ENCODE peak calls at places on chromosomes 5 and 9, in nine cellular contexts. One of them, this sample, is unnamed.

GRCh38 chr5:143985832-143986485 is 174.0 kb downstream of the HMHB1 start:
- DNase-seq in CD8-positive, alpha-beta T cell: no peak
- DNase-seq in lung: no peak
- DNase-seq in stomach: no peak
- DNase-seq in MM.1S: no peak
- DNase-seq in fibroblast of lung: peak; percentile 91
- DNase-seq in effector memory CD4-positive, alpha-beta T cell: no peak
- DNase-seq in naive thymus-derived CD4-positive, alpha-beta T cell: no peak
- DNase-seq in spleen: no peak
- DNase-seq in this sample: peak; percentile 3

GRCh38 chr5:31664566-31664965 is 25.6 kb downstream of the PDZD2 start:
- DNase-seq in effector memory CD4-positive, alpha-beta T cell: no peak
- DNase-seq in naive thymus-derived CD4-positive, alpha-beta T cell: no peak
- DNase-seq in stomach: no peak
- DNase-seq in CD8-positive, alpha-beta T cell: no peak
- DNase-seq in MM.1S: peak; percentile 13
- DNase-seq in lung: no peak
- DNase-seq in fibroblast of lung: peak; percentile 67
- DNase-seq in spleen: no peak
- DNase-seq in this sample: peak; percentile 51

GRCh38 chr9:110588296-110588695 is 8.8 kb upstream of the SVEP1 start:
- DNase-seq in naive thymus-derived CD4-positive, alpha-beta T cell: no peak
- DNase-seq in fibroblast of lung: no peak
- DNase-seq in CD8-positive, alpha-beta T cell: no peak
- DNase-seq in spleen: no peak
- DNase-seq in stomach: no peak
- DNase-seq in MM.1S: no peak
- DNase-seq in lung: no peak
- DNase-seq in effector memory CD4-positive, alpha-beta T cell: no peak
- DNase-seq in this sample: no peak

GRCh38 chr5:132655821-132656773 is 1.9 kb upstream of the IL13 start:
- DNase-seq in fibroblast of lung: peak; percentile 34
- DNase-seq in MM.1S: no peak
- DNase-seq in lung: no peak
- DNase-seq in effector memory CD4-positive, alpha-beta T cell: no peak
- DNase-seq in naive thymus-derived CD4-positive, alpha-beta T cell: no peak
- DNase-seq in spleen: no peak
- DNase-seq in CD8-positive, alpha-beta T cell: no peak
- DNase-seq in stomach: peak; percentile 27
- DNase-seq in this sample: peak; percentile 32

GRCh38 chr9:33750307-33750838 is 45.0 kb upstream of the PRSS3 start:
- DNase-seq in MM.1S: no peak
- DNase-seq in spleen: no peak
- DNase-seq in CD8-positive, alpha-beta T cell: no peak
- DNase-seq in effector memory CD4-positive, alpha-beta T cell: no peak
- DNase-seq in stomach: peak; percentile 41
- DNase-seq in lung: no peak
- DNase-seq in naive thymus-derived CD4-positive, alpha-beta T cell: no peak
- DNase-seq in fibroblast of lung: peak; percentile 22
- DNase-seq in this sample: no peak

GRCh38 chr9:136561779-136562178 is 15.9 kb upstream of the NOTCH1 start:
- DNase-seq in MM.1S: no peak
- DNase-seq in CD8-positive, alpha-beta T cell: no peak
- DNase-seq in effector memory CD4-positive, alpha-beta T cell: no peak
- DNase-seq in fibroblast of lung: no peak
- DNase-seq in stomach: no peak
- DNase-seq in naive thymus-derived CD4-positive, alpha-beta T cell: no peak
- DNase-seq in lung: no peak
- DNase-seq in spleen: no peak
- DNase-seq in this sample: no peak

GRCh38 chr9:859251-859650 is 17.8 kb downstream of the DMRT1 start:
- DNase-seq in MM.1S: no peak
- DNase-seq in CD8-positive, alpha-beta T cell: no peak
- DNase-seq in naive thymus-derived CD4-positive, alpha-beta T cell: no peak
- DNase-seq in spleen: no peak
- DNase-seq in effector memory CD4-positive, alpha-beta T cell: no peak
- DNase-seq in fibroblast of lung: no peak
- DNase-seq in lung: no peak
- DNase-seq in stomach: no peak
- DNase-seq in this sample: no peak

GRCh38 chr9:76459691-76460635 is 981 bp downstream of the GCNT1 start:
- DNase-seq in effector memory CD4-positive, alpha-beta T cell: no peak
- DNase-seq in MM.1S: peak; percentile 36
- DNase-seq in spleen: peak; percentile 84
- DNase-seq in naive thymus-derived CD4-positive, alpha-beta T cell: no peak
- DNase-seq in CD8-positive, alpha-beta T cell: no peak
- DNase-seq in lung: no peak
- DNase-seq in stomach: peak; percentile 58
- DNase-seq in fibroblast of lung: peak; percentile 74
- DNase-seq in this sample: peak; percentile 23

GRCh38 chr9:133981589-133981957 is 10.6 kb downstream of the VAV2 start:
- DNase-seq in MM.1S: no peak
- DNase-seq in spleen: peak; percentile 42
- DNase-seq in CD8-positive, alpha-beta T cell: no peak
- DNase-seq in naive thymus-derived CD4-positive, alpha-beta T cell: no peak
- DNase-seq in lung: no peak
- DNase-seq in fibroblast of lung: no peak
- DNase-seq in effector memory CD4-positive, alpha-beta T cell: no peak
- DNase-seq in stomach: no peak
- DNase-seq in this sample: no peak

GRCh38 chr5:90421136-90421535 is 11.6 kb upstream of the CETN3 start:
- DNase-seq in lung: no peak
- DNase-seq in CD8-positive, alpha-beta T cell: no peak
- DNase-seq in MM.1S: no peak
- DNase-seq in naive thymus-derived CD4-positive, alpha-beta T cell: no peak
- DNase-seq in effector memory CD4-positive, alpha-beta T cell: no peak
- DNase-seq in fibroblast of lung: no peak
- DNase-seq in stomach: peak; percentile 29
- DNase-seq in spleen: no peak
- DNase-seq in this sample: no peak

GRCh38 chr5:174755103-174755502 is 30.7 kb downstream of the MSX2 start:
- DNase-seq in naive thymus-derived CD4-positive, alpha-beta T cell: no peak
- DNase-seq in lung: no peak
- DNase-seq in stomach: no peak
- DNase-seq in MM.1S: no peak
- DNase-seq in effector memory CD4-positive, alpha-beta T cell: no peak
- DNase-seq in CD8-positive, alpha-beta T cell: no peak
- DNase-seq in spleen: no peak
- DNase-seq in fibroblast of lung: peak; percentile 22
- DNase-seq in this sample: peak; percentile 22

GRCh38 chr5:174745495-174745894 is 21.1 kb downstream of the MSX2 start:
- DNase-seq in lung: no peak
- DNase-seq in naive thymus-derived CD4-positive, alpha-beta T cell: no peak
- DNase-seq in effector memory CD4-positive, alpha-beta T cell: no peak
- DNase-seq in stomach: no peak
- DNase-seq in spleen: no peak
- DNase-seq in MM.1S: no peak
- DNase-seq in CD8-positive, alpha-beta T cell: no peak
- DNase-seq in fibroblast of lung: no peak
- DNase-seq in this sample: no peak

GRCh38 chr5:174750720-174751119 is 26.3 kb downstream of the MSX2 start:
- DNase-seq in CD8-positive, alpha-beta T cell: no peak
- DNase-seq in stomach: no peak
- DNase-seq in spleen: no peak
- DNase-seq in MM.1S: no peak
- DNase-seq in fibroblast of lung: peak; percentile 76
- DNase-seq in effector memory CD4-positive, alpha-beta T cell: no peak
- DNase-seq in naive thymus-derived CD4-positive, alpha-beta T cell: no peak
- DNase-seq in lung: no peak
- DNase-seq in this sample: peak; percentile 17

GRCh38 chr5:174752121-174752520 is 27.7 kb downstream of the MSX2 start:
- DNase-seq in lung: no peak
- DNase-seq in CD8-positive, alpha-beta T cell: no peak
- DNase-seq in spleen: no peak
- DNase-seq in MM.1S: no peak
- DNase-seq in stomach: no peak
- DNase-seq in effector memory CD4-positive, alpha-beta T cell: no peak
- DNase-seq in fibroblast of lung: no peak
- DNase-seq in naive thymus-derived CD4-positive, alpha-beta T cell: no peak
- DNase-seq in this sample: no peak

DNA sequence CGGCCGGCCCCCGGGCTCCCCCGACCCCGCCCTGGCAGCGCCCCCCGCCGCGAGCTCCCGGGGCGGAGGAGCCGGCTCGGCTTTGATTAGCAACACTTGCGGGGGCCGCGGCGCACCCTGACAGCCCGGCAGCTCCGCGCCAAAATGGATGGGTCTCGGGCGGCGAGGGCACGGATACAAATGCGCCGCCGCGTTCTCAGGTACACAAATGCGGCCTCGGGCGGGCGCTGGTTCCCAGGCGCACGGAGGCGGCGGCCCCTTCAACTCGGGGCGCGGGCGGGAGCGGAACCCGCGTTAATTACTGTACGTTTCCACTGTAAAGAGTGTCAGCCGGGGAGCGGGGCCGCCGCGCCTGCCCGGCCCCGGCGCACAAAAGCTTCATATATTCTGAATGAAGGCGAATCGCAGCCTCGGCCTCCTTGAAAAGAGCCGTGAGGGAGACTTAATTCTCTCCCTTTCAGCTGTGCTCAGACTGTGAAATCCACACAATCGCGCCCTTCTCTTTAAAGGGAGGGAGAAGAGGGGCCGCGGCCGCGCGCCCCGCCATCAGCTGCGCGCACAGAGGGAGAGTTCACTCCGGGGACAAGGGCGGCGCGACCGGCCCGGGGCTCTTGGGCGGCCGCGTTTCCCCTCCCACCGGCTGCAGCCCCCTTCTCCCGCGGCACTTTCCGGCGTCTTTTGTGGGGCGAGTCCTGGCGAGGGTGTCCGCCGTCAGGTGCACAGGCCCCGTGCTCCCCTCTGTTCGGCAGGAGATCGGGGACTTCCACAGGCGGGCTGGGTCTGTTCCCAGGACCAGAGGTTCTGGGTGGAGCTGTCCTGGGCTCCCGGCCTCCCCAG is 27.0 kb downstream of the MSX2 start:
- DNase-seq in lung: no peak
- DNase-seq in MM.1S: no peak
- DNase-seq in stomach: no peak
- DNase-seq in CD8-positive, alpha-beta T cell: no peak
- DNase-seq in effector memory CD4-positive, alpha-beta T cell: no peak
- DNase-seq in spleen: no peak
- DNase-seq in naive thymus-derived CD4-positive, alpha-beta T cell: no peak
- DNase-seq in fibroblast of lung: peak; percentile 33
- DNase-seq in this sample: peak; percentile 20
- H3K4me3 ChIP-seq in lung: no peak overlapping the region
- H3K4me3 ChIP-seq in MM.1S: no peak overlapping the region
- H3K4me3 ChIP-seq in stomach: peak overlapping the region; percentile 14
- H3K4me3 ChIP-seq in CD8-positive, alpha-beta T cell: no peak overlapping the region
- H3K4me3 ChIP-seq in effector memory CD4-positive, alpha-beta T cell: no peak overlapping the region
- H3K4me3 ChIP-seq in spleen: peak overlapping the region; percentile 12
- H3K4me3 ChIP-seq in naive thymus-derived CD4-positive, alpha-beta T cell: no peak overlapping the region
- H3K4me3 ChIP-seq in fibroblast of lung: peak overlapping the region; percentile 41
- H3K4me3 ChIP-seq in this sample: peak overlapping the region; percentile 39

GRCh38 chr9:114505187-114506081 is at the start of gene WHRN:
- DNase-seq in spleen: peak; percentile 97
- DNase-seq in MM.1S: peak; percentile 95
- DNase-seq in lung: peak; percentile 93
- DNase-seq in stomach: peak; percentile 95
- DNase-seq in naive thymus-derived CD4-positive, alpha-beta T cell: peak; percentile 80
- DNase-seq in effector memory CD4-positive, alpha-beta T cell: peak; percentile 92
- DNase-seq in fibroblast of lung: peak; percentile 85
- DNase-seq in CD8-positive, alpha-beta T cell: peak; percentile 88
- DNase-seq in this sample: peak; percentile 94
- H3K27ac ChIP-seq in spleen: peak within 1 kb of the TSS; percentile 86
- H3K27ac ChIP-seq in MM.1S: peak within 1 kb of the TSS; percentile 81
- H3K27ac ChIP-seq in lung: no peak within 1 kb of the TSS
- H3K27ac ChIP-seq in stomach: peak within 1 kb of the TSS; percentile 71
- H3K27ac ChIP-seq in naive thymus-derived CD4-positive, alpha-beta T cell: peak within 1 kb of the TSS; percentile 57
- H3K27ac ChIP-seq in effector memory CD4-positive, alpha-beta T cell: peak within 1 kb of the TSS; percentile 40
- H3K27ac ChIP-seq in fibroblast of lung: peak within 1 kb of the TSS; percentile 64
- H3K27ac ChIP-seq in CD8-positive, alpha-beta T cell: peak within 1 kb of the TSS; percentile 45
- H3K27ac ChIP-seq in this sample: peak within 1 kb of the TSS; percentile 62

DNA sequence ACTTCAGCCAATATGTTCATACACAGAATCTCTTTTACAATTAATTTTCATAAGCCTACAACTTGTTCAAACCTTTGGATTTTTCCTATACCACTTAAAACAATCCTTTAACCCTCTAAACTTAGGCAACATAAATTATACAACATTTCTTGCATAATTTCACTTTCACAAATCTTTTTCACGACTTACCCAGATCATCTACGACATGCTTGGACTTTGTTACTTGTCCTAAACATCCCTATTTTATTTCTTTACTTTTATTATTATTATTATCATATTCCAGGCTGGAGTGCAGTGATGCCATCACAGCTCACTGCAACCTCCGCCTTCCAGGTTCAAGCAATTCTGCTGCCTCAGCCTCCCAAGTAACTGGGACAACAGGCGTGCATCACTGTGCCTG is 68.0 kb downstream of the CACNA1B start:
- DNase-seq in stomach: no peak
- DNase-seq in MM.1S: no peak
- DNase-seq in CD8-positive, alpha-beta T cell: no peak
- DNase-seq in lung: no peak
- DNase-seq in naive thymus-derived CD4-positive, alpha-beta T cell: no peak
- DNase-seq in spleen: no peak
- DNase-seq in fibroblast of lung: no peak
- DNase-seq in effector memory CD4-positive, alpha-beta T cell: no peak
- DNase-seq in this sample: no peak
- H3K9me3 ChIP-seq in stomach: peaks cover 24% of the 10 kb centered on the region
- H3K9me3 ChIP-seq in MM.1S: no peaks in the 10 kb centered on the region
- H3K9me3 ChIP-seq in CD8-positive, alpha-beta T cell: peaks cover 5% of the 10 kb centered on the region
- H3K9me3 ChIP-seq in lung: no peaks in the 10 kb centered on the region
- H3K9me3 ChIP-seq in naive thymus-derived CD4-positive, alpha-beta T cell: peaks cover 7% of the 10 kb centered on the region
- H3K9me3 ChIP-seq in spleen: peaks cover 3% of the 10 kb centered on the region
- H3K9me3 ChIP-seq in fibroblast of lung: peaks cover 5% of the 10 kb centered on the region
- H3K9me3 ChIP-seq in effector memory CD4-positive, alpha-beta T cell: no peaks in the 10 kb centered on the region
- H3K9me3 ChIP-seq in this sample: peaks cover 43% of the 10 kb centered on the region

GRCh38 chr9:114367406-114367805 is 20.4 kb downstream of the AKNA start:
- DNase-seq in naive thymus-derived CD4-positive, alpha-beta T cell: no peak
- DNase-seq in MM.1S: no peak
- DNase-seq in lung: no peak
- DNase-seq in effector memory CD4-positive, alpha-beta T cell: no peak
- DNase-seq in fibroblast of lung: no peak
- DNase-seq in CD8-positive, alpha-beta T cell: no peak
- DNase-seq in stomach: no peak
- DNase-seq in spleen: peak; percentile 80
- DNase-seq in this sample: no peak

GRCh38 chr9:114364528-114365041 is 23.2 kb downstream of the AKNA start:
- DNase-seq in MM.1S: no peak
- DNase-seq in stomach: no peak
- DNase-seq in naive thymus-derived CD4-positive, alpha-beta T cell: no peak
- DNase-seq in spleen: no peak
- DNase-seq in CD8-positive, alpha-beta T cell: no peak
- DNase-seq in lung: no peak
- DNase-seq in fibroblast of lung: peak; percentile 41
- DNase-seq in effector memory CD4-positive, alpha-beta T cell: no peak
- DNase-seq in this sample: no peak

GRCh38 chr9:114367823-114368609 is 19.8 kb downstream of the AKNA start:
- DNase-seq in spleen: peak; percentile 84
- DNase-seq in lung: no peak
- DNase-seq in naive thymus-derived CD4-positive, alpha-beta T cell: no peak
- DNase-seq in CD8-positive, alpha-beta T cell: no peak
- DNase-seq in MM.1S: no peak
- DNase-seq in stomach: no peak
- DNase-seq in fibroblast of lung: no peak
- DNase-seq in effector memory CD4-positive, alpha-beta T cell: no peak
- DNase-seq in this sample: no peak

GRCh38 chr9:114365194-114365593 is 22.6 kb downstream of the AKNA start:
- DNase-seq in CD8-positive, alpha-beta T cell: no peak
- DNase-seq in lung: no peak
- DNase-seq in naive thymus-derived CD4-positive, alpha-beta T cell: no peak
- DNase-seq in spleen: no peak
- DNase-seq in MM.1S: no peak
- DNase-seq in fibroblast of lung: no peak
- DNase-seq in stomach: no peak
- DNase-seq in effector memory CD4-positive, alpha-beta T cell: no peak
- DNase-seq in this sample: no peak

GRCh38 chr9:114366334-114367128 is 21.3 kb downstream of the AKNA start:
- DNase-seq in spleen: no peak
- DNase-seq in MM.1S: peak; percentile 75
- DNase-seq in fibroblast of lung: peak; percentile 92
- DNase-seq in effector memory CD4-positive, alpha-beta T cell: peak; percentile 48
- DNase-seq in lung: no peak
- DNase-seq in naive thymus-derived CD4-positive, alpha-beta T cell: no peak
- DNase-seq in stomach: no peak
- DNase-seq in CD8-positive, alpha-beta T cell: no peak
- DNase-seq in this sample: peak; percentile 55
- H3K4me3 ChIP-seq in spleen: no peak overlapping the region
- H3K4me3 ChIP-seq in MM.1S: peak overlapping the region; percentile 19
- H3K4me3 ChIP-seq in fibroblast of lung: no peak overlapping the region
- H3K4me3 ChIP-seq in effector memory CD4-positive, alpha-beta T cell: peak overlapping the region; percentile 3
- H3K4me3 ChIP-seq in lung: no peak overlapping the region
- H3K4me3 ChIP-seq in naive thymus-derived CD4-positive, alpha-beta T cell: peak overlapping the region; percentile 17
- H3K4me3 ChIP-seq in stomach: no peak overlapping the region
- H3K4me3 ChIP-seq in CD8-positive, alpha-beta T cell: peak overlapping the region; percentile 13
- H3K4me3 ChIP-seq in this sample: no peak overlapping the region